ENCODE peak calls at places on chromosomes 12 and 14, in four cellular contexts. T is GM13976, E is LoVo, U is coronary artery. Z is an unnamed sample.

GRCh38 chr14:92935446-92935845 is 12.5 kb downstream of the CHGA start:
- DNase-seq in T (no peak), E (no peak), U (no peak), Z (no peak)

GRCh38 chr14:58769766-58770165 is 132.0 kb downstream of the DACT1 start:
- DNase-seq in T (no peak), E (no peak), U (no peak), Z (no peak)

GRCh38 chr12:53867216-53868012 is 71.2 kb upstream of the HOXC13 start:
- DNase-seq in T (no peak), E (peak), U (no peak), Z (no peak)

GRCh38 chr12:49983892-49984291 is 11.1 kb downstream of the AQP6 start:
- DNase-seq in T (no peak), E (no peak), U (no peak), Z (peak)

GRCh38 chr12:459430-460258 is at the start of gene B4GALNT3:
- DNase-seq in T (peak), E (peak), U (peak), Z (no peak)

GRCh38 chr14:99524804-99525698 is 43.8 kb downstream of the CCNK start:
- DNase-seq in T (no peak), E (no peak), U (no peak), Z (no peak)

GRCh38 chr12:3088251-3088650 is 11.1 kb downstream of the TSPAN9 start:
- DNase-seq in T (no peak), E (no peak), U (no peak), Z (no peak)

GRCh38 chr12:112096070-112096469 is 12.5 kb downstream of the NAA25 start:
- DNase-seq in T (peak), E (no peak), U (no peak), Z (no peak)

GRCh38 chr12:89497467-89497866 is 27.1 kb downstream of the GALNT4 start:
- DNase-seq in T (no peak), E (no peak), U (no peak), Z (no peak)

Z was measured in osteocyte.